ENCODE peak calls at places on chromosomes 6 and 20, in ten cellular contexts. One of them, this sample, is unnamed.

GRCh38 chr6:96939019-96939805 is 14.7 kb downstream of the KLHL32 start:
- DNase-seq in fibroblast of lung: peak
- DNase-seq in mammary epithelial cell: peak
- DNase-seq in HepG2: no peak
- DNase-seq in H1: no peak
- DNase-seq in IMR-90: peak
- DNase-seq in GM23248: peak
- DNase-seq in GM23338: no peak
- DNase-seq in astrocyte: peak
- DNase-seq in neural progenitor cell: no peak
- DNase-seq in this sample: no peak

GRCh38 chr20:62995481-62995880 is 11.3 kb downstream of the BHLHE23 start:
- DNase-seq in fibroblast of lung: no peak
- DNase-seq in mammary epithelial cell: no peak
- DNase-seq in HepG2: no peak
- DNase-seq in H1: no peak
- DNase-seq in IMR-90: no peak
- DNase-seq in GM23248: no peak
- DNase-seq in GM23338: no peak
- DNase-seq in astrocyte: no peak
- DNase-seq in neural progenitor cell: no peak
- DNase-seq in this sample: no peak

GRCh38 chr6:125913864-125914351 is 42.7 kb upstream of the HINT3 start:
- DNase-seq in fibroblast of lung: peak
- DNase-seq in mammary epithelial cell: peak
- DNase-seq in HepG2: no peak
- DNase-seq in H1: no peak
- DNase-seq in IMR-90: peak
- DNase-seq in GM23248: peak
- DNase-seq in GM23338: no peak
- DNase-seq in astrocyte: peak
- DNase-seq in neural progenitor cell: no peak
- DNase-seq in this sample: peak

GRCh38 chr6:3758842-3759144 is 7.3 kb upstream of the PXDC1 start:
- DNase-seq in fibroblast of lung: no peak
- DNase-seq in mammary epithelial cell: no peak
- DNase-seq in HepG2: peak
- DNase-seq in H1: no peak
- DNase-seq in IMR-90: no peak
- DNase-seq in GM23248: no peak
- DNase-seq in GM23338: no peak
- DNase-seq in astrocyte: no peak
- DNase-seq in neural progenitor cell: no peak
- DNase-seq in this sample: no peak

GRCh38 chr6:155126727-155127439 is 131.8 kb downstream of the TIAM2 start:
- DNase-seq in fibroblast of lung: peak
- DNase-seq in mammary epithelial cell: peak
- DNase-seq in HepG2: peak
- DNase-seq in H1: no peak
- DNase-seq in IMR-90: peak
- DNase-seq in GM23248: peak
- DNase-seq in GM23338: no peak
- DNase-seq in astrocyte: peak
- DNase-seq in neural progenitor cell: no peak
- DNase-seq in this sample: peak

GRCh38 chr6:159606786-159607185 is 86.3 kb downstream of the SOD2 start:
- DNase-seq in fibroblast of lung: peak
- DNase-seq in mammary epithelial cell: no peak
- DNase-seq in HepG2: no peak
- DNase-seq in H1: no peak
- DNase-seq in IMR-90: peak
- DNase-seq in GM23248: peak
- DNase-seq in GM23338: no peak
- DNase-seq in astrocyte: peak
- DNase-seq in neural progenitor cell: no peak
- DNase-seq in this sample: no peak

GRCh38 chr6:167580512-167580911 is 246.2 kb upstream of the AFDN start:
- DNase-seq in fibroblast of lung: no peak
- DNase-seq in mammary epithelial cell: no peak
- DNase-seq in HepG2: no peak
- DNase-seq in H1: no peak
- DNase-seq in IMR-90: no peak
- DNase-seq in GM23248: no peak
- DNase-seq in GM23338: no peak
- DNase-seq in astrocyte: no peak
- DNase-seq in neural progenitor cell: no peak
- DNase-seq in this sample: no peak

GRCh38 chr20:50425076-50425475 is 85.1 kb upstream of the PTPN1 start:
- DNase-seq in fibroblast of lung: no peak
- DNase-seq in mammary epithelial cell: no peak
- DNase-seq in HepG2: peak
- DNase-seq in H1: no peak
- DNase-seq in IMR-90: no peak
- DNase-seq in GM23248: peak
- DNase-seq in GM23338: no peak
- DNase-seq in astrocyte: no peak
- DNase-seq in neural progenitor cell: no peak
- DNase-seq in this sample: no peak

GRCh38 chr6:154786144-154786868 is 53.1 kb downstream of the SCAF8 start:
- DNase-seq in fibroblast of lung: no peak
- DNase-seq in mammary epithelial cell: no peak
- DNase-seq in HepG2: no peak
- DNase-seq in H1: no peak
- DNase-seq in IMR-90: no peak
- DNase-seq in GM23248: no peak
- DNase-seq in GM23338: no peak
- DNase-seq in astrocyte: no peak
- DNase-seq in neural progenitor cell: no peak
- DNase-seq in this sample: peak

GRCh38 chr6:113375950-113376846 is 480.9 kb upstream of the MARCKS start:
- DNase-seq in fibroblast of lung: peak
- DNase-seq in mammary epithelial cell: peak
- DNase-seq in HepG2: no peak
- DNase-seq in H1: no peak
- DNase-seq in IMR-90: peak
- DNase-seq in GM23248: peak
- DNase-seq in GM23338: no peak
- DNase-seq in astrocyte: peak
- DNase-seq in neural progenitor cell: no peak
- DNase-seq in this sample: no peak

GRCh38 chr6:36845233-36845632 is 6.0 kb upstream of the CPNE5 start:
- DNase-seq in fibroblast of lung: no peak
- DNase-seq in mammary epithelial cell: no peak
- DNase-seq in HepG2: no peak
- DNase-seq in H1: no peak
- DNase-seq in IMR-90: no peak
- DNase-seq in GM23248: no peak
- DNase-seq in GM23338: no peak
- DNase-seq in astrocyte: no peak
- DNase-seq in neural progenitor cell: no peak
- DNase-seq in this sample: no peak

GRCh38 chr6:81997091-81997926 is 244.8 kb upstream of the TENT5A start:
- DNase-seq in fibroblast of lung: peak
- DNase-seq in mammary epithelial cell: peak
- DNase-seq in HepG2: no peak
- DNase-seq in H1: no peak
- DNase-seq in IMR-90: peak
- DNase-seq in GM23248: peak
- DNase-seq in GM23338: no peak
- DNase-seq in astrocyte: peak
- DNase-seq in neural progenitor cell: no peak
- DNase-seq in this sample: peak

GRCh38 chr6:111086685-111087084 is 618 bp upstream of the SLC16A10 start:
- DNase-seq in fibroblast of lung: no peak
- DNase-seq in mammary epithelial cell: no peak
- DNase-seq in HepG2: no peak
- DNase-seq in H1: no peak
- DNase-seq in IMR-90: no peak
- DNase-seq in GM23248: no peak
- DNase-seq in GM23338: no peak
- DNase-seq in astrocyte: no peak
- DNase-seq in neural progenitor cell: no peak
- DNase-seq in this sample: no peak
- H2AFZ ChIP-seq in fibroblast of lung: no peak
- H2AFZ ChIP-seq in mammary epithelial cell: peak
- H2AFZ ChIP-seq in HepG2: peak
- H2AFZ ChIP-seq in H1: peak
- H2AFZ ChIP-seq in IMR-90: no peak
- H2AFZ ChIP-seq in GM23248: peak
- H2AFZ ChIP-seq in GM23338: peak
- H2AFZ ChIP-seq in astrocyte: peak
- H2AFZ ChIP-seq in neural progenitor cell: peak
- H2AFZ ChIP-seq in this sample: peak

DNA sequence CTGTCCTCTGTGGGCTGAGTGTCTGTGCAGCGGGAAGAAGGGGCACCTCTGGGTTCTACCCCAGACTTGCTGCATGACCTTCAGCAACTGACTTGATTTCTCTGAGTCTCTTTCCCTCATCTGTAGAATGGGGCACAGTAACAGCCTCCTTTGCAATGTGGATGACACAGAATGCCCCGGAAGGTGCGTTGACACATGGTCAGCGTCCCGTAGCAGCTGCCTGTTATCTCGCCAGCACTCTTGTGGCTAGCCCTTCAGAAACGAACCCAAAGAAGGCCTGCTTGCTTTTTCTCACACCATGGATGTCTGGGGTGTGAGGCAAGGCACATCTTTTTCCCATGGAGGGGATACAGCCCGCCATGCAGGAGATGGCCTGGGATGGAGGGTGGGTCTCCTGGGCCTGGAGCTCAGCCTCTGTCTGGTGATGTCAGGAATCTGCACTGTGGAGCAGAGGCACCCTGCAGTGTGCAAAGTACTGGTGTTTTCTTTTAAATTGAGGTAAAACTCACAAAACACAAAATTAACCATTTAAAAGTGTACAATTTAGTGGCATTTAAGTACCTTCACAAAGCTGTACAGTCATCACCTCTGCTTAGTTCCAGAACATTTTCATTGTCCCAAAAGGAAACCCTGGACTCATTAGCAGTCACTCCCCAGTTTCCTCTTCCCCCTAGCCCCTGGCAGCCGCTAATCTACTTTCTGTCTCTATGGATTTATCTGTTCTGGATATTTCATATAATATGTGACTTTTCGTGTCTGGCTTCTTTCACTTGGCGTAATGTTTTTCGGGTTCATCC is 59.8 kb upstream of the FAM83D start:
- DNase-seq in fibroblast of lung: no peak
- DNase-seq in mammary epithelial cell: no peak
- DNase-seq in HepG2: no peak
- DNase-seq in H1: no peak
- DNase-seq in IMR-90: no peak
- DNase-seq in GM23248: no peak
- DNase-seq in GM23338: no peak
- DNase-seq in astrocyte: no peak
- DNase-seq in neural progenitor cell: no peak
- DNase-seq in this sample: no peak
- H3K4me3 ChIP-seq in fibroblast of lung: no peak
- H3K4me3 ChIP-seq in mammary epithelial cell: no peak
- H3K4me3 ChIP-seq in HepG2: no peak
- H3K4me3 ChIP-seq in H1: no peak
- H3K4me3 ChIP-seq in IMR-90: no peak
- H3K4me3 ChIP-seq in GM23248: no peak
- H3K4me3 ChIP-seq in GM23338: no peak
- H3K4me3 ChIP-seq in astrocyte: no peak
- H3K4me3 ChIP-seq in neural progenitor cell: no peak
- H3K4me3 ChIP-seq in this sample: no peak

DNA sequence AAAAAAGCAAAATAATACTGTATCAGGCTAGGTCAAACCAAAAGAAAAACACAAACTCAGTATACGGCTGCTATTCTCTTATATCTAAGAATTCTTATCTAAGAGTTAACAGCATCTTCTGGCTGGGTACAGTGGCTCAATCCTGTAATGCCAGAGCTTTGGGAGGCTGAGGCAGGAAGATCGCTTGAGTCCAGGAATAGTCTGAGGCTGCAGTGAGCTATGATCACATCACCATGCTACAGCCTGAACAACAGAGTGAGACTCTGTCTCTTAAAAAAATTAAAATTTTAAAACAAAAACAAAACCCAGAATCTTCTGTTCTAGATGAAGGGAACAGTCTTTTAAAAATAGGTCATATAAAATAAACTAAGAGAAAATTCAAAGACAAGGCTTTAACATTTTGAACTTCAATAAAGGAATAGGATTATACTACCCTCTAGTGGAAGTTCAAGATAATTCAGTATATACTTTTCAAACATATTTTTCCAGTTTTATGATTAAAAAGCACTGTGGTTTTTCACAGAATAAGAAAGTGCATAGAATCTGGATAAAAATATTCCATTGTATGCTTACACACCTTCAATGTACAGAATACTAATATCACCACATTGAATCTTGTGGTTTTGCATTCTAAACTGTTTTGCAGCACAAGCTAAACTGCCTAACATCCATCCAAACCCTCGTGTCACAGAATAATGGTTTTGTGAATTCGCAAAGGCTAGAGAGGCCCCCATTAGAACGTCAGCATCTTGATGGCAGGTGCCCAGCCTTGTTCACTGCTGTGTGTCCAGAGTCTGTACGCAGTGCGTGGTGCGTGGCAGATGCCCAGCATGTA is 39.3 kb downstream of the DTNBP1 start:
- DNase-seq in fibroblast of lung: peak
- DNase-seq in mammary epithelial cell: no peak
- DNase-seq in HepG2: peak
- DNase-seq in H1: no peak
- DNase-seq in IMR-90: peak
- DNase-seq in GM23248: peak
- DNase-seq in GM23338: peak
- DNase-seq in astrocyte: no peak
- DNase-seq in neural progenitor cell: no peak
- DNase-seq in this sample: peak
- H2AFZ ChIP-seq in fibroblast of lung: no peak
- H2AFZ ChIP-seq in mammary epithelial cell: no peak
- H2AFZ ChIP-seq in HepG2: no peak
- H2AFZ ChIP-seq in H1: no peak
- H2AFZ ChIP-seq in IMR-90: no peak
- H2AFZ ChIP-seq in GM23248: no peak
- H2AFZ ChIP-seq in GM23338: no peak
- H2AFZ ChIP-seq in astrocyte: no peak
- H2AFZ ChIP-seq in neural progenitor cell: no peak
- H2AFZ ChIP-seq in this sample: no peak

DNA sequence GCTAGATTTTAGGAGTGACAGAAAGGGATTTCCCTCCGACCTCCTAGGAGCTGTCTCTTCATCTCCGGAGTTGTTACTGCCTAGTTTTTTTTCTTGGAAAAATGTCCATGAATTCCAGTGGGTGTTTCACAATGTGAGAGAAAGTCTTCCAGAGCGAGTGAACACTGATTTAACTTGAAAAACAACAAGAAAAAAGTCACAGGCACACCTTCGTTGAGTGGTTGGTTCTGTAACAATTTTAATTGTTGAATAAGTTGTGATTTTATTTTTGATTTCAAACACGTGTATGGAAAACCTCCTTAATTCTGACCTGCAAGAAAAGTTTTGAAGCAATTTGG is 2.9 kb downstream of the TFAP2C start:
- DNase-seq in fibroblast of lung: no peak
- DNase-seq in mammary epithelial cell: peak
- DNase-seq in HepG2: no peak
- DNase-seq in H1: no peak
- DNase-seq in IMR-90: no peak
- DNase-seq in GM23248: peak
- DNase-seq in GM23338: no peak
- DNase-seq in astrocyte: no peak
- DNase-seq in neural progenitor cell: no peak
- DNase-seq in this sample: no peak
- H3K4me3 ChIP-seq in fibroblast of lung: no peak
- H3K4me3 ChIP-seq in mammary epithelial cell: peak
- H3K4me3 ChIP-seq in HepG2: no peak
- H3K4me3 ChIP-seq in H1: peak
- H3K4me3 ChIP-seq in IMR-90: no peak
- H3K4me3 ChIP-seq in GM23248: peak
- H3K4me3 ChIP-seq in GM23338: peak
- H3K4me3 ChIP-seq in astrocyte: peak
- H3K4me3 ChIP-seq in neural progenitor cell: peak
- H3K4me3 ChIP-seq in this sample: no peak